ENCODE peak calls at places on chromosome 12, in five cellular contexts. W is H9, S is IMR-90, R is mesenchymal stem cell, O is H1. G is an unnamed sample.

GRCh38 chr12:111841236-111841749 is 735 bp upstream of the MAPKAPK5 start:
- DNase-seq in W (no peak), S (no peak), R (no peak), O (no peak), G (no peak)

GRCh38 chr12:1915082-1915968 is 3.1 kb downstream of the CACNA2D4 start:
- DNase-seq in W (peak; percentile 29), S (no peak), R (no peak), O (peak; percentile 42), G (no peak)

GRCh38 chr12:51832708-51833107 is 15.8 kb downstream of the FIGNL2 start:
- DNase-seq in W (no peak), S (no peak), R (no peak), O (no peak), G (no peak)

GRCh38 chr12:96720363-96720705 is 186.7 kb upstream of the NEDD1 start:
- DNase-seq in W (peak; percentile 58), S (no peak), R (no peak), O (no peak), G (no peak)

GRCh38 chr12:91492648-91493047 is 310.0 kb upstream of the DCN start:
- DNase-seq in W (no peak), S (no peak), R (no peak), O (no peak), G (no peak)

GRCh38 chr12:113186033-113186365 is 478 bp downstream of the RITA1 start:
- DNase-seq in W (no peak), S (peak; percentile 18), R (peak; percentile 37), O (no peak), G (no peak)

GRCh38 chr12:7966558-7966957 is 30.6 kb upstream of the SLC2A3 start:
- DNase-seq in W (no peak), S (no peak), R (no peak), O (no peak), G (no peak)

GRCh38 chr12:76047742-76048141 is 16.2 kb upstream of the PHLDA1 start:
- DNase-seq in W (no peak), S (no peak), R (no peak), O (no peak), G (no peak)

GRCh38 chr12:32270818-32271710 is 128.3 kb upstream of the FGD4 start:
- DNase-seq in W (no peak), S (peak; percentile 62), R (peak; percentile 50), O (no peak), G (no peak)

GRCh38 chr12:89359615-89360014 is 7.3 kb upstream of the DUSP6 start:
- DNase-seq in W (no peak), S (no peak), R (no peak), O (no peak), G (no peak)

GRCh38 chr12:88960213-88960878 is 380.1 kb upstream of the KITLG start:
- DNase-seq in W (no peak), S (peak; percentile 49), R (peak; percentile 29), O (no peak), G (no peak)

GRCh38 chr12:124740691-124741137 is 123.0 kb downstream of the SCARB1 start:
- DNase-seq in W (no peak), S (peak; percentile 66), R (peak; percentile 70), O (no peak), G (no peak)

GRCh38 chr12:40837891-40838424 is 145.7 kb downstream of the CNTN1 start:
- DNase-seq in W (no peak), S (no peak), R (no peak), O (no peak), G (no peak)

GRCh38 chr12:70048521-70049245 is 194.6 kb upstream of the CNOT2 start:
- DNase-seq in W (no peak), S (no peak), R (no peak), O (no peak), G (no peak)
- H3K4me2 ChIP-seq in W (no peak overlapping the region), S (no peak overlapping the region), R (no peak overlapping the region), O (no peak overlapping the region), G (no peak overlapping the region)

DNA sequence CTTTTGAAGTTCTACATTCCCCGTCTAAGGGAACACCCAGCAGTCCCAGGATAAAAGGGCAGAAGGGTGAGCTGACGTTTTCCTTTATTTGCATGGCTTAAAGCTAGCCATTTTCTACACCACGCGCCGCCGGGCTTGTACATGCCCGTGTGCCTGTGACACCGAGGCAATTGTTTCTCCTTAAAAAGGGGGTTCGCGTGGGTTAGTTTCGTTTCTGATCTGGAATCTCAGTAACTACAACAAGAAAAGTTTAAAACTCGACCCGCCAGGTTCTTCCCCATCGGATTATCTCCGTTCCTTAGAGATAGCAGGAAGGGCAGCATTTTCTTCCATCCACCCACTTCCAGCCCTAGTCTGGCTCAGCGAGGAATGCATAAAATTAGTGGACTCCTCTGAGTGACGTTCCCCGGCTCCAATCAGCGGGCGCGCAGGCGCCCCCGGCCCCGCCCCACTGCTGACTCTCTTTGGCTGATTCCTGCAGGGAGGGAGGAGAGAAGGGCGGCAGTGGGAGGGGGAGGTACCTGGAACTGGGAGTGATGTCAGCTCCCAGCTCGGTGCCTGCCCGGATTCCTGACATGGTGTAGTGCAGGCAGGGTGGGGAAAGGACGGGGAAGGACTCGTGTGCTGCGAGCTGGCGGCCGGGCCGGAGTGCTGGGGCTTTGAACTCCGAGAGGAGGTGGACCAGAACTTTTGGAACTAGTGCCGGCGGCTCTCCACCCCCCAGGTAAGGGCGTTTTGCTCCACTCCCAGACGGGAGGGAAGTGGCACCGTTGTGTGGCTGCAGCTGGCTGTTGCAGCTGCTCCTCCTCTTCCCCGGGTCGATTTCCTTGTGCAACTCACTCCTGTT is at the start of gene PPFIBP1:
- DNase-seq in W (peak; percentile 100), S (peak; percentile 97), R (peak; percentile 99), O (peak; percentile 98), G (peak; percentile 99)
- H2BK15ac ChIP-seq in W (no peak within 1 kb of the TSS), S (peak within 1 kb of the TSS; percentile 66), R (peak within 1 kb of the TSS; percentile 92), O (no peak within 1 kb of the TSS), G (peak within 1 kb of the TSS; percentile 88)

GRCh38 chr12:46372131-46372851 is at the start of gene SLC38A2:
- DNase-seq in W (peak; percentile 96), S (peak; percentile 90), R (peak; percentile 94), O (no peak), G (peak; percentile 86)
- H4K91ac ChIP-seq in W (peak within 1 kb of the TSS; percentile 50), S (peak within 1 kb of the TSS; percentile 98), R (peak within 1 kb of the TSS; percentile 94), O (peak within 1 kb of the TSS; percentile 81), G (peak within 1 kb of the TSS; percentile 67)

GRCh38 chr12:20142956-20143355 is 225.4 kb upstream of the PDE3A start:
- DNase-seq in W (peak; percentile 34), S (no peak), R (no peak), O (no peak), G (no peak)
- H3K4me2 ChIP-seq in W (no peak overlapping the region), S (peak overlapping the region; percentile 53), R (no peak overlapping the region), O (no peak overlapping the region), G (no peak overlapping the region)

DNA sequence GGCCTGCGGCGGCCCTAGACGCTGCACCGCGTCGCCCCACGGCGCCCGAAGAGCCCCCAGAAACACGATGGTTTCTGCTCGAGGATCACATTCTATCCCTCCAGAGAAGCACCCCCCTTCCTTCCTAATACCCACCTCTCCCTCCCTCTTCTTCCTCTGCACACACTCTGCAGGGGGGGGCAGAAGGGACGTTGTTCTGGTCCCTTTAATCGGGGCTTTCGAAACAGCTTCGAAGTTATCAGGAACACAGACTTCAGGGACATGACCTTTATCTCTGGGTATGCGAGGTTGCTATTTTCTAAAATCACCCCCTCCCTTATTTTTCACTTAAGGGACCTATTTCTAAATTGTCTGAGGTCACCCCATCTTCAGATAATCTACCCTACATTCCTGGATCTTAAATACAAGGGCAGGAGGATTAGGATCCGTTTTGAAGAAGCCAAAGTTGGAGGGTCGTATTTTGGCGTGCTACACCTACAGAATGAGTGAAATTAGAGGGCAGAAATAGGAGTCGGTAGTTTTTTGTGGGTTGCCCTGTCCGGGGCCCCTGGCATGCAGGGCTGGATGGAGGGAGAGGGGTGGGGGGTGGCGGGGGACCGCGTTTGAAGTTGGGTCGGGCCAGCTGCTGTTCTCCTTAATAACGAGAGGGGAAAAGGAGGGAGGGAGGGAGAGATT is 449 bp upstream of the CCND2 start:
- DNase-seq in W (no peak), S (no peak), R (peak; percentile 25), O (no peak), G (no peak)
- H2BK15ac ChIP-seq in W (no peak overlapping the region), S (no peak overlapping the region), R (peak overlapping the region; percentile 91), O (no peak overlapping the region), G (peak overlapping the region; percentile 100)

DNA sequence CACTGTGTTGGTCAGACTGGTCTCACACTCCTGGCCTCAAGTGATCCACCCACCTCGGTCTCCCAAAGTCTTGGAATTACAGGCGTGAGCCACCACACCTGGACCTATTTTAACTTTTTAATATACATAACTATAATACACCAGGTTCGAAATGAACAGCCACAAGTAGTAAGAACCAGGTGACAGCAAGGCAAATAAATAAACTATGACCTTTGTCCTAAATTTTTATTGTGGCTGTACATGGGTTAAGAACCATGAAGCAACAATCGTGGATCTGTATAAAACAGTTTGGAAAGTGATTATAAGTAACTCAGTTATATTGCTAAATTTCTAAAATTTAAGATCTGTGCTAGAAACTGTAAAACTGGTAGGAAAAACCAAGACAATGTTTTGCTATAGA is 41.5 kb downstream of the GXYLT1 start:
- DNase-seq in W (no peak), S (no peak), R (no peak), O (no peak), G (no peak)
- H4K91ac ChIP-seq in W (no peak overlapping the region), S (no peak overlapping the region), R (no peak overlapping the region), O (no peak overlapping the region), G (no peak overlapping the region)

DNA sequence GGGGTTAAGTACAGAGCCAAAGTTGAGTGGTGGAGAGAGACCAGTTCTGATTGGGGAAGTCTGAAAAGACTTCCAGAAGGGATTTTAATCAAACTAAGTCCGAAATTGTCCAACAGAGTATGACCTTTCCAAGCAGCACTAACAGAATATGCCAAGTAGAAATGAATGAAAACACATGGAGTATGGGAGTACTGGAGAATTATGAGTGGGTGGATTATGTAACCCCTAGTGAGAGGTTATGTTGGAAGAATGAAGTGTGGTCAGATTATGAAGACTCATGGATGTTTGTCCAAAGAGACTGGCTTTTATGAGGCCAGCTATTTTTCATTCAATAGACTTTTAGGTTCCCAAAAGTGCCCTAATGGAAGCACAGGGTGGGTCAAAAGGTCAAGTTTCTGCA is 94.0 kb upstream of the PLEKHA5 start:
- DNase-seq in W (no peak), S (peak; percentile 61), R (no peak), O (no peak), G (no peak)
- H3K4me2 ChIP-seq in W (no peak overlapping the region), S (no peak overlapping the region), R (no peak overlapping the region), O (no peak overlapping the region), G (no peak overlapping the region)

GRCh38 chr12:99596762-99597161 is 50.8 kb upstream of the GARIN6 start:
- DNase-seq in W (no peak), S (no peak), R (no peak), O (no peak), G (no peak)

GRCh38 chr12:99600388-99600787 is 47.2 kb upstream of the GARIN6 start:
- DNase-seq in W (no peak), S (no peak), R (no peak), O (no peak), G (no peak)

GRCh38 chr12:99598785-99599184 is 48.8 kb upstream of the GARIN6 start:
- DNase-seq in W (no peak), S (no peak), R (no peak), O (no peak), G (no peak)
- H2BK15ac ChIP-seq in W (no peak overlapping the region), S (no peak overlapping the region), R (no peak overlapping the region), O (no peak overlapping the region), G (no peak overlapping the region)

GRCh38 chr12:62738105-62738504 is 196.8 kb downstream of the PPM1H start:
- DNase-seq in W (no peak), S (peak; percentile 52), R (no peak), O (no peak), G (no peak)
- H4K91ac ChIP-seq in W (no peak overlapping the region), S (no peak overlapping the region), R (no peak overlapping the region), O (no peak overlapping the region), G (no peak overlapping the region)

DNA sequence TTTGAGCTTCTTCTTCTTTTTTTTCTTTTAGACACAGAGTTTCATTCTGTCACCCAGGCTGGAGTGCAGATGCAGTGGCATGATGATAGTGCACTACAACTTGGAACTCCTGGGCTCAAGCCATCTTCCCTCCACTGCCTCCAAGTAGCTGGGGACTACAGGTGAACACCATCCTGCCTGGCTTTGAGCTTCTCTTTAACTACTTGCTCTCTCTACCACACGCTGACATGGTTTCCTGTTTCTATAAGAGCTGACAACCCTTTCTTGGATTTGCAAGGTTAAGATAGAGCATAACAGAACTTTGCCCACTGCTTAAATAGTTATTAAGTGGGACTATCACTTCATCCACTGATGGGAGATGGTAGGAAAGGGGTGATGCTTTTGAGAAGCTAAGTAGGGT is 82.4 kb upstream of the SLC38A2 start:
- DNase-seq in W (no peak), S (no peak), R (no peak), O (no peak), G (no peak)
- H3K4me2 ChIP-seq in W (no peak overlapping the region), S (no peak overlapping the region), R (no peak overlapping the region), O (no peak overlapping the region), G (no peak overlapping the region)

G was measured in neuronal stem cell.